ENCODE peak calls at places on chromosomes 12 and 14, in five cellular contexts. V is NCI-H1105; W is mammary epithelial cell; E is activated T-helper 1 cell treated with anti-CD3 and anti-CD28 coated beads, Interleukin-2, amount 50 U/mL, for 16 hours; L is activated CD4-positive, alpha-beta T cell treated with anti-CD3 and anti-CD28 coated beads, Interleukin-2, amount 10 ng/mL, durations not matched to agents 7 days and 5 days. F is an unnamed sample.

GRCh38 chr14:56660677-56661389 is 81.2 kb downstream of the TMEM260 start:
- DNase-seq in V (peak), W (no peak), E (no peak), L (no peak), F (no peak)

GRCh38 chr14:90678420-90678819 is 137.8 kb downstream of the TTC7B start:
- DNase-seq in V (no peak), W (peak), E (no peak), L (no peak), F (no peak)

GRCh38 chr12:103882861-103883596 is 42.0 kb upstream of the NT5DC3 start:
- DNase-seq in V (no peak), W (peak), E (no peak), L (no peak), F (no peak)

GRCh38 chr12:18239561-18239960 is 21.8 kb upstream of the PIK3C2G start:
- DNase-seq in V (no peak), W (peak), E (no peak), L (no peak), F (no peak)

GRCh38 chr12:14216405-14217294 is 148.8 kb upstream of the ATF7IP start:
- DNase-seq in V (no peak), W (peak), E (no peak), L (no peak), F (peak)

GRCh38 chr12:122850048-122850445 is 14.8 kb downstream of the HIP1R start:
- DNase-seq in V (no peak), W (no peak), E (no peak), L (no peak), F (no peak)

GRCh38 chr12:1840981-1841425 is 20.6 kb downstream of the LRTM2 start:
- DNase-seq in V (no peak), W (no peak), E (no peak), L (no peak), F (no peak)

GRCh38 chr12:108029081-108029790 is 99.9 kb upstream of the WSCD2 start:
- DNase-seq in V (no peak), W (no peak), E (no peak), L (no peak), F (no peak)

F was measured in erythroblast.